ENCODE peak calls at places on chromosomes 13 and 19, in five cellular contexts. N, R, M, K and J are unnamed samples.

GRCh38 chr19:10419646-10420443 is 493 bp upstream of the PDE4A start:
- DNase-seq in N (peak), R (peak), M (peak), K (peak), J (peak)

GRCh38 chr13:39684531-39685137 is 29.2 kb downstream of the COG6 start:
- DNase-seq in N (peak), R (peak), M (no peak), K (no peak), J (peak)

GRCh38 chr19:8361921-8362793 is 1.8 kb upstream of the ANGPTL4 start:
- DNase-seq in N (peak), R (peak), M (no peak), K (no peak), J (no peak)

GRCh38 chr13:19759669-19760068 is 23.1 kb downstream of the PSPC1 start:
- DNase-seq in N (peak), R (no peak), M (no peak), K (no peak), J (no peak)

GRCh38 chr13:99434258-99434788 is 66.9 kb upstream of the TM9SF2 start:
- DNase-seq in N (no peak), R (peak), M (no peak), K (peak), J (no peak)

GRCh38 chr19:33377586-33378475 is 4.3 kb downstream of the CEBPG start:
- DNase-seq in N (no peak), R (peak), M (no peak), K (no peak), J (no peak)

GRCh38 chr19:30376272-30376671 is 4.1 kb downstream of the ZNF536 start:
- DNase-seq in N (no peak), R (no peak), M (no peak), K (peak), J (no peak)

GRCh38 chr13:109744512-109745051 is 41.8 kb downstream of the IRS2 start:
- DNase-seq in N (peak), R (peak), M (no peak), K (no peak), J (no peak)

GRCh38 chr19:18542936-18543813 is at the start of gene FKBP8:
- DNase-seq in N (peak), R (peak), M (peak), K (peak), J (peak)

GRCh38 chr13:23668557-23668956 is 98.3 kb downstream of the TNFRSF19 start:
- DNase-seq in N (no peak), R (no peak), M (no peak), K (no peak), J (no peak)

GRCh38 chr19:5141278-5141925 is 172.5 kb downstream of the KDM4B start:
- DNase-seq in N (peak), R (no peak), M (no peak), K (no peak), J (no peak)

GRCh38 chr19:41918653-41919244 is 9.5 kb downstream of the ERFL start:
- DNase-seq in N (no peak), R (no peak), M (no peak), K (no peak), J (no peak)

GRCh38 chr19:3575260-3575741 is 2.6 kb downstream of the HMG20B start:
- DNase-seq in N (peak), R (peak), M (no peak), K (peak), J (no peak)

GRCh38 chr19:3573858-3574637 is 1.3 kb downstream of the HMG20B start:
- DNase-seq in N (peak), R (peak), M (peak), K (peak), J (peak)

GRCh38 chr19:3572132-3572854 is 451 bp upstream of the HMG20B start:
- DNase-seq in N (peak), R (peak), M (peak), K (peak), J (peak)

GRCh38 chr19:3572855-3573161 is at the start of gene HMG20B:
- DNase-seq in N (no peak), R (no peak), M (no peak), K (no peak), J (no peak)

GRCh38 chr19:3573162-3573857 is 566 bp downstream of the HMG20B start:
- DNase-seq in N (no peak), R (no peak), M (no peak), K (no peak), J (no peak)
- H2AFZ ChIP-seq in N (peak), R (no peak), M (no peak), K (no peak), J (peak)

GRCh38 chr13:31663880-31664585 is 75.3 kb upstream of the RXFP2 start:
- DNase-seq in N (no peak), R (no peak), M (no peak), K (no peak), J (no peak)
- H2BK15ac ChIP-seq in N (no peak), R (no peak), M (no peak), K (no peak), J (no peak)

GRCh38 chr13:51910508-51910907 is 48.7 kb downstream of the CCDC70 start:
- DNase-seq in N (no peak), R (no peak), M (no peak), K (peak), J (no peak)

GRCh38 chr13:51905787-51906186 is 44.0 kb downstream of the CCDC70 start:
- DNase-seq in N (no peak), R (no peak), M (no peak), K (peak), J (no peak)

GRCh38 chr13:51906581-51906980 is 44.8 kb downstream of the CCDC70 start:
- DNase-seq in N (no peak), R (no peak), M (no peak), K (peak), J (no peak)

GRCh38 chr13:51902776-51903175 is 41.0 kb downstream of the CCDC70 start:
- DNase-seq in N (no peak), R (no peak), M (no peak), K (no peak), J (no peak)

DNA sequence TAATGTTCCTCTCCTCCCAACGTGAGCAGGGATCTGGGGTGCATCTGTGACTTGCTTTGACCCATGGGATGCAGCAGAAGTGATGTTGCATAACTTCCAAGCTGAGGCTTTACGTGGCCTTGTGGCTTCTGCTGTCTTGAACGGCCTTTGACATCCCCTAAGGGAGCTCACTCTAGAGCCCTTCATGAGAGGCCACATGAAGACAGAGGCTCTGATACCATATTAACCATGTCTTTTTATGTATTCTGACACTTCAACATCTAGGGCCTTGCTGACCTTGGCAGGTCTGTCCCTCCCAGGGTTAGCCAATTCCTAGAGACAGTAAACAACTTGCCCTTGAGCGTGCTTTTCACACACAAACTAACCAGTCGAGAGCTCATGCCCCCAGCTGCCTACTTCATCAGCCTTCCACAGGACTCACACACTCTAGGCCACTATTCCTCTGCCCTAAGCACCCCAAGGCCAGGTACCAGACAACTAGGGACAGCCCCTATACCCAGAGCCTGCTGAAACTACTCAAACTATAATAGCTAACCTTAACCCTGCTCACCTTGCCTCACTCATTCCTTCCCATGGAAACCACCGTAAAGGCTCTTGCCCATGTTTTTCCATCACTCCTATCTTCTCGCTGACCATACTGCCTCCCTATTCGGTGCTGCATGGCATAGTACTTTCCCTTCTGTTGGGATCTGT is 45.4 kb downstream of the CCDC70 start:
- DNase-seq in N (no peak), R (no peak), M (no peak), K (peak), J (no peak)
- H3K9ac ChIP-seq in N (no peak), R (no peak), M (no peak), K (no peak), J (no peak)

GRCh38 chr19:1282588-1283206 is 3.0 kb upstream of the EFNA2 start:
- DNase-seq in N (no peak), R (no peak), M (no peak), K (no peak), J (no peak)

GRCh38 chr19:1281270-1281894 is 4.3 kb upstream of the EFNA2 start:
- DNase-seq in N (no peak), R (no peak), M (no peak), K (no peak), J (no peak)

GRCh38 chr19:1280588-1281269 is 4.9 kb upstream of the EFNA2 start:
- DNase-seq in N (no peak), R (no peak), M (no peak), K (no peak), J (no peak)

GRCh38 chr19:1283207-1283916 is 2.3 kb upstream of the EFNA2 start:
- DNase-seq in N (no peak), R (no peak), M (no peak), K (no peak), J (no peak)

DNA sequence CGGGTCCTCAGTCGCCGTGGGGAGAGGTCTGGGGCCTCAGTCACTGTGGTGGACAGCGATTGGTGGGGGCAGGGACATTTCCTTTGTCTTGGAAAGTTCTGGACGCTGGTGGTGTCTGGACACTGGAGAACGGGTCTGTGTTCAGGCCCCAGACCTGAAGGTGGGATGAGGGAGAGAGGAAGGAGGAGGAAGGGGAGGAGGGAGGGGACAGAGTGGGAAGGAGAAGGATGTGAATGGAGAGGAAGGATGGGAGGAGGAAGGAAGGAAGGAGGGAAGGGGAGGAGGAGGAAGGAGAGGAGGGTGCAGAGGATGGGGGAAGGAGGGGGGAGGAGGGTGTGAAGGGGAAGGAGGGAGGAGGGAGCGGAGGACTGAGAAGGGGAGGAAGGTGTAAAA is 3.8 kb upstream of the EFNA2 start:
- DNase-seq in N (no peak), R (no peak), M (no peak), K (no peak), J (no peak)
- H2AFZ ChIP-seq in N (no peak), R (no peak), M (no peak), K (no peak), J (no peak)

GRCh38 chr13:86906458-86906857 is 764.7 kb upstream of the SLITRK5 start:
- DNase-seq in N (peak), R (peak), M (no peak), K (no peak), J (no peak)
- H2BK15ac ChIP-seq in N (no peak), R (no peak), M (no peak), K (no peak), J (no peak)

DNA sequence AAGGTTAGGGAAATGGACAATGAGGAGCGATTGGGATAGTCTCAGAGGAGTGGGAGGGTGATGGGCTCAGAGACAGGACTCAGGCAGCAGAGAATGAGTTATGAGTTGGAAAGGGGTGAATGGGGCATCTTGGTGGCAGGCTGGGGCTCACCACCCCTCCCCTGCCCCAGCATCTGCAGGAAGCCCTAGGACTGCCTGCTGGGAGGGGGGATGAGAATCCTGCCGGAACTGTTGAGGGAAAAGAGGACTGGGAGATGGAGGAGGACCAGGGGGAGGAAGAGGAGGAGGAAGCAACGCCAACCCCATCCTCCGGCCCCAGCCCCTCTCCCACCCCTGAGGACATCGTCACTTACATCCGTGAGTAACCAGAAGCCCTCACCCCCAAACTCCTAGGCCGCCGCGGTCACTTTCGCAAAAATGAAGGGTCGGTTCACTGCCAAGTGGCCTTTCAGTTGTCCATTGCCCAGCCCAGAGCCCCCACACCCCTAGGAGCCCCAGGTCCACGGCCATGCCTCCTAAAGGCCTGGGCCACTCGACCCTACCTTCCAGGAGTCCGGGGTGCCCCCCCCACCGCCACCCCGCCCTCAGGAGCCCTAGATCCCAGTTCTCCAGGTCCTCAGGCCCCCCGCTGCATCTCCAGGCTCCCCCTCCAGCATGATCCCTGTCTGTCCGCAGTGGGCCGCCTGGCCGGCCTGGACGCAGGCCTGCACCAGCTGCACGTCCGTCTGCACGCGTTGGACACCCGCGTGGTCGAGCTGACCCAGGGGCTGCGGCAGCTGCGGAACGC is 764 bp downstream of the CLEC11A start:
- DNase-seq in N (no peak), R (no peak), M (no peak), K (no peak), J (no peak)
- H3K9ac ChIP-seq in N (peak), R (peak), M (no peak), K (no peak), J (peak)

DNA sequence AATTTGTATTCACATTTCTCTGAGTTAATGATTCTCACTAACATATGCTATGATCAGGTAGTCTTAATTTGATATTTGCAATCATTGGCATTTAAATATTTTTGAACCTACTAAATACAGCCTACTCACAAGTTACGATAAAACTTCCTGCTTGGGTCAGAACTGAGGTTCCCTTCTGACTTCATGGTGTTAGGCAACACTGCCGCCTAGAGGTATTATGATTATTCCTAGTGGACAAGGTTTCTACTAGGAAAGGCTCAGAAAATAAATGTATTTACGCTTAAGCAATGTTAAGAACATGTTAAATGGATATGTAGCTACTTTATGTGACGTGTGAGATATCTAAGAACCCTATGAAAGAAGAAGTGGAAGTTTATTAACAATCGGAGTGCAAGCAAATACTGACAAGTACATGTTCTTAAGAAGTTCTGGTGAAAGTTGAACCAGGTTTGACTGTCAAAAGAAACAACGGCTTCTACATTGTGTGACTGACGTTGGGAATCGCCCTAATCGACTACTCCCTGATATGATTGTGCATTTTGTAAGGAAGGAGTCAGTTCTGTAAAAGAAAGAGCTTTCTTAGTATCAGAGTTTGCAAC is 1395.8 kb downstream of the SLITRK5 start:
- DNase-seq in N (peak), R (peak), M (no peak), K (peak), J (peak)
- H2AFZ ChIP-seq in N (no peak), R (no peak), M (peak), K (no peak), J (peak)